ENCODE peak calls at places on chromosomes 3 and 15, in seven cellular contexts. A is NCI-H1092, E is EH, Y is KG1, X is GM06990, G is omental fat pad, S is dermis blood vessel endothelial cell. D is an unnamed sample.

GRCh38 chr15:94582368-94582767 is 351.0 kb downstream of the MCTP2 start:
- DNase-seq in A (no peak), E (no peak), Y (no peak), X (no peak), G (no peak), S (peak), D (no peak)

GRCh38 chr3:159852821-159853505 is 135.7 kb upstream of the IL12A start:
- DNase-seq in A (no peak), E (peak), Y (no peak), X (no peak), G (no peak), S (peak), D (no peak)

GRCh38 chr3:122743581-122744120 is 50.0 kb downstream of the HSPBAP1 start:
- DNase-seq in A (no peak), E (no peak), Y (no peak), X (no peak), G (no peak), S (no peak), D (no peak)

GRCh38 chr15:81480645-81481053 is 106.6 kb upstream of the TMC3 start:
- DNase-seq in A (peak), E (peak), Y (peak), X (peak), G (no peak), S (peak), D (no peak)

GRCh38 chr15:77831989-77832388 is 199.3 kb upstream of the LINGO1 start:
- DNase-seq in A (no peak), E (no peak), Y (no peak), X (no peak), G (no peak), S (no peak), D (no peak)

GRCh38 chr3:114839476-114839875 is 307.6 kb downstream of the ZBTB20 start:
- DNase-seq in A (no peak), E (peak), Y (no peak), X (no peak), G (no peak), S (no peak), D (no peak)

GRCh38 chr3:183812746-183813445 is 12.5 kb downstream of the MAP6D1 start:
- DNase-seq in A (no peak), E (no peak), Y (no peak), X (no peak), G (no peak), S (no peak), D (peak)

GRCh38 chr15:51448592-51449494 is 107.4 kb downstream of the GLDN start:
- DNase-seq in A (no peak), E (peak), Y (no peak), X (no peak), G (no peak), S (no peak), D (no peak)

GRCh38 chr15:93073465-93073952 is 15.5 kb downstream of the RGMA start:
- DNase-seq in A (no peak), E (no peak), Y (no peak), X (no peak), G (no peak), S (no peak), D (no peak)

GRCh38 chr3:105674437-105675065 is 194.3 kb downstream of the CBLB start:
- DNase-seq in A (no peak), E (no peak), Y (no peak), X (no peak), G (no peak), S (no peak), D (no peak)

GRCh38 chr3:130395916-130396315 is 50.4 kb downstream of the COL6A5 start:
- DNase-seq in A (no peak), E (peak), Y (no peak), X (no peak), G (no peak), S (no peak), D (peak)

GRCh38 chr3:157201648-157202278 is 41.8 kb upstream of the CCNL1 start:
- DNase-seq in A (peak), E (peak), Y (no peak), X (no peak), G (no peak), S (peak), D (no peak)

GRCh38 chr15:65067645-65068416 is at the start of gene RASL12:
- DNase-seq in A (no peak), E (no peak), Y (no peak), X (no peak), G (no peak), S (no peak), D (no peak)

GRCh38 chr15:83709246-83709645 is 55.3 kb downstream of the ADAMTSL3 start:
- DNase-seq in A (no peak), E (no peak), Y (no peak), X (no peak), G (no peak), S (no peak), D (no peak)

GRCh38 chr3:38519651-38520050 is 23.5 kb downstream of the EXOG start:
- DNase-seq in A (no peak), E (no peak), Y (no peak), X (no peak), G (no peak), S (no peak), D (no peak)

GRCh38 chr3:193869221-193870201 is 266.4 kb upstream of the HES1 start:
- DNase-seq in A (no peak), E (peak), Y (peak), X (peak), G (no peak), S (peak), D (peak)

GRCh38 chr15:40082195-40082868 is 26.3 kb downstream of the BMF start:
- DNase-seq in A (no peak), E (no peak), Y (no peak), X (no peak), G (no peak), S (no peak), D (no peak)

GRCh38 chr3:162138509-162138908 is 641.9 kb downstream of the OTOL1 start:
- DNase-seq in A (no peak), E (no peak), Y (no peak), X (no peak), G (no peak), S (no peak), D (no peak)

GRCh38 chr15:31225356-31225955 is 101.2 kb upstream of the KLF13 start:
- DNase-seq in A (no peak), E (no peak), Y (no peak), X (no peak), G (no peak), S (no peak), D (no peak)

GRCh38 chr15:67068724-67069400 is 3.5 kb downstream of the SMAD3 start:
- DNase-seq in A (no peak), E (peak), Y (no peak), X (no peak), G (no peak), S (no peak), D (no peak)

GRCh38 chr3:47425383-47425778 is 44.6 kb downstream of the PTPN23 start:
- DNase-seq in A (no peak), E (no peak), Y (no peak), X (no peak), G (no peak), S (no peak), D (no peak)

GRCh38 chr3:48463703-48464102 is 17.2 kb downstream of the ATRIP start:
- DNase-seq in A (no peak), E (no peak), Y (no peak), X (no peak), G (no peak), S (no peak), D (no peak)

GRCh38 chr3:155282416-155283091 is 10.9 kb downstream of the STRIT1 start:
- DNase-seq in A (no peak), E (peak), Y (no peak), X (no peak), G (no peak), S (no peak), D (no peak)

GRCh38 chr15:63923993-63924950 is 90.5 kb upstream of the HERC1 start:
- DNase-seq in A (no peak), E (peak), Y (no peak), X (no peak), G (no peak), S (no peak), D (no peak)

GRCh38 chr3:39241502-39241901 is 38.3 kb downstream of the CX3CR1 start:
- DNase-seq in A (no peak), E (no peak), Y (no peak), X (no peak), G (no peak), S (no peak), D (no peak)

D was measured in breast epithelium.